ENCODE peak calls at places on chromosome 17, in seven cellular contexts. One of them, this sample, is unnamed.

GRCh38 chr17:49549311-49549605 is 26.4 kb upstream of the NXPH3 start:
- DNase-seq in H9: no peak
- DNase-seq in trophoblast cell: no peak
- DNase-seq in mesendoderm: no peak
- DNase-seq in neuronal stem cell: no peak
- DNase-seq in H1: no peak
- DNase-seq in IMR-90: no peak
- DNase-seq in this sample: no peak

GRCh38 chr17:4394208-4395110 is 28.0 kb upstream of the UBE2G1 start:
- DNase-seq in H9: no peak
- DNase-seq in H1: no peak
- DNase-seq in neuronal stem cell: no peak
- DNase-seq in trophoblast cell: peak; percentile 77
- DNase-seq in mesendoderm: no peak
- DNase-seq in IMR-90: no peak
- DNase-seq in this sample: no peak

GRCh38 chr17:79541451-79541850 is 69.4 kb downstream of the RBFOX3 start:
- DNase-seq in H9: no peak
- DNase-seq in mesendoderm: no peak
- DNase-seq in neuronal stem cell: no peak
- DNase-seq in H1: no peak
- DNase-seq in trophoblast cell: no peak
- DNase-seq in IMR-90: no peak
- DNase-seq in this sample: no peak

GRCh38 chr17:63446981-63447687 is 1.0 kb upstream of the CYB561 start:
- DNase-seq in H1: peak; percentile 82
- DNase-seq in mesendoderm: peak; percentile 89
- DNase-seq in neuronal stem cell: no peak
- DNase-seq in H9: peak; percentile 83
- DNase-seq in trophoblast cell: no peak
- DNase-seq in IMR-90: no peak
- DNase-seq in this sample: no peak

GRCh38 chr17:74194682-74195081 is 8.8 kb upstream of the RPL38 start:
- DNase-seq in mesendoderm: no peak
- DNase-seq in IMR-90: no peak
- DNase-seq in H9: no peak
- DNase-seq in H1: no peak
- DNase-seq in neuronal stem cell: no peak
- DNase-seq in trophoblast cell: no peak
- DNase-seq in this sample: no peak

GRCh38 chr17:21214015-21214776 is at the start of gene TMEM11:
- DNase-seq in H9: peak; percentile 98
- DNase-seq in IMR-90: peak; percentile 94
- DNase-seq in trophoblast cell: peak; percentile 98
- DNase-seq in H1: peak; percentile 97
- DNase-seq in mesendoderm: peak; percentile 98
- DNase-seq in neuronal stem cell: peak; percentile 94
- DNase-seq in this sample: peak; percentile 96

GRCh38 chr17:33381201-33381600 is 88.1 kb upstream of the ASIC2 start:
- DNase-seq in neuronal stem cell: no peak
- DNase-seq in trophoblast cell: no peak
- DNase-seq in H9: peak; percentile 52
- DNase-seq in IMR-90: no peak
- DNase-seq in mesendoderm: peak; percentile 70
- DNase-seq in H1: no peak
- DNase-seq in this sample: peak; percentile 42

GRCh38 chr17:59840908-59841666 is 51.7 kb downstream of the TUBD1 start:
- DNase-seq in mesendoderm: no peak
- DNase-seq in trophoblast cell: no peak
- DNase-seq in IMR-90: peak; percentile 50
- DNase-seq in H1: no peak
- DNase-seq in H9: no peak
- DNase-seq in neuronal stem cell: no peak
- DNase-seq in this sample: peak; percentile 55

GRCh38 chr17:46126840-46127239 is 66.4 kb downstream of the KANSL1 start:
- DNase-seq in neuronal stem cell: no peak
- DNase-seq in trophoblast cell: no peak
- DNase-seq in IMR-90: no peak
- DNase-seq in mesendoderm: no peak
- DNase-seq in H1: no peak
- DNase-seq in H9: no peak
- DNase-seq in this sample: no peak

GRCh38 chr17:67059372-67059771 is 15.0 kb downstream of the CACNG1 start:
- DNase-seq in IMR-90: no peak
- DNase-seq in neuronal stem cell: no peak
- DNase-seq in H9: peak; percentile 15
- DNase-seq in trophoblast cell: no peak
- DNase-seq in mesendoderm: no peak
- DNase-seq in H1: peak; percentile 29
- DNase-seq in this sample: no peak

GRCh38 chr17:28746611-28747045 is 2.8 kb downstream of the TRAF4 start:
- DNase-seq in H1: peak; percentile 72
- DNase-seq in trophoblast cell: peak; percentile 65
- DNase-seq in IMR-90: no peak
- DNase-seq in neuronal stem cell: no peak
- DNase-seq in mesendoderm: peak; percentile 62
- DNase-seq in H9: peak; percentile 78
- DNase-seq in this sample: no peak

GRCh38 chr17:46782250-46782953 is 36.1 kb downstream of the WNT3 start:
- DNase-seq in neuronal stem cell: no peak
- DNase-seq in mesendoderm: peak; percentile 81
- DNase-seq in trophoblast cell: peak; percentile 30
- DNase-seq in H1: peak; percentile 69
- DNase-seq in H9: peak; percentile 80
- DNase-seq in IMR-90: no peak
- DNase-seq in this sample: peak; percentile 26

GRCh38 chr17:42679001-42679491 is 2.3 kb upstream of the PLEKHH3 start:
- DNase-seq in IMR-90: peak; percentile 39
- DNase-seq in neuronal stem cell: no peak
- DNase-seq in H1: no peak
- DNase-seq in H9: peak; percentile 72
- DNase-seq in trophoblast cell: no peak
- DNase-seq in mesendoderm: peak; percentile 79
- DNase-seq in this sample: peak; percentile 79

GRCh38 chr17:42985225-42985624 is 4.9 kb downstream of the RUNDC1 start:
- DNase-seq in mesendoderm: no peak
- DNase-seq in neuronal stem cell: no peak
- DNase-seq in IMR-90: no peak
- DNase-seq in trophoblast cell: no peak
- DNase-seq in H1: no peak
- DNase-seq in H9: no peak
- DNase-seq in this sample: no peak

GRCh38 chr17:70081885-70082284 is 6.9 kb downstream of the KCNJ16 start:
- DNase-seq in mesendoderm: no peak
- DNase-seq in H1: no peak
- DNase-seq in H9: no peak
- DNase-seq in neuronal stem cell: no peak
- DNase-seq in IMR-90: no peak
- DNase-seq in trophoblast cell: no peak
- DNase-seq in this sample: no peak

GRCh38 chr17:47276868-47277267 is 23.2 kb downstream of the ITGB3 start:
- DNase-seq in mesendoderm: peak; percentile 90
- DNase-seq in H9: peak; percentile 77
- DNase-seq in H1: no peak
- DNase-seq in neuronal stem cell: no peak
- DNase-seq in trophoblast cell: peak; percentile 42
- DNase-seq in IMR-90: peak; percentile 73
- DNase-seq in this sample: peak; percentile 78

GRCh38 chr17:83189673-83190385 is 110.4 kb downstream of the METRNL start:
- DNase-seq in IMR-90: peak; percentile 90
- DNase-seq in mesendoderm: no peak
- DNase-seq in H9: no peak
- DNase-seq in H1: peak; percentile 14
- DNase-seq in trophoblast cell: no peak
- DNase-seq in neuronal stem cell: no peak
- DNase-seq in this sample: peak; percentile 52

GRCh38 chr17:1099242-1099641 is 80.5 kb downstream of the ABR start:
- DNase-seq in mesendoderm: no peak
- DNase-seq in IMR-90: no peak
- DNase-seq in H9: no peak
- DNase-seq in H1: no peak
- DNase-seq in trophoblast cell: no peak
- DNase-seq in neuronal stem cell: no peak
- DNase-seq in this sample: no peak

GRCh38 chr17:38706625-38707298 is 1.7 kb downstream of the MLLT6 start:
- DNase-seq in H9: no peak
- DNase-seq in H1: peak; percentile 54
- DNase-seq in trophoblast cell: peak; percentile 12
- DNase-seq in neuronal stem cell: no peak
- DNase-seq in IMR-90: no peak
- DNase-seq in mesendoderm: no peak
- DNase-seq in this sample: peak; percentile 27

GRCh38 chr17:45646288-45646988 is 137.7 kb upstream of the CRHR1 start:
- DNase-seq in neuronal stem cell: no peak
- DNase-seq in mesendoderm: no peak
- DNase-seq in H1: no peak
- DNase-seq in trophoblast cell: no peak
- DNase-seq in H9: peak; percentile 30
- DNase-seq in IMR-90: no peak
- DNase-seq in this sample: no peak

GRCh38 chr17:17115620-17116019 is 73.4 kb downstream of the MPRIP start:
- DNase-seq in neuronal stem cell: no peak
- DNase-seq in trophoblast cell: no peak
- DNase-seq in IMR-90: no peak
- DNase-seq in H9: no peak
- DNase-seq in mesendoderm: no peak
- DNase-seq in H1: no peak
- DNase-seq in this sample: no peak

GRCh38 chr17:29595107-29595942 is 2.4 kb downstream of the ANKRD13B start:
- DNase-seq in trophoblast cell: no peak
- DNase-seq in neuronal stem cell: no peak
- DNase-seq in mesendoderm: peak; percentile 69
- DNase-seq in IMR-90: peak; percentile 49
- DNase-seq in H1: no peak
- DNase-seq in H9: no peak
- DNase-seq in this sample: peak; percentile 57

GRCh38 chr17:45298546-45299285 is 18.1 kb downstream of the MAP3K14 start:
- DNase-seq in trophoblast cell: no peak
- DNase-seq in mesendoderm: no peak
- DNase-seq in neuronal stem cell: no peak
- DNase-seq in IMR-90: no peak
- DNase-seq in H9: no peak
- DNase-seq in H1: no peak
- DNase-seq in this sample: no peak

GRCh38 chr17:61443475-61443882 is 8.7 kb upstream of the TBX4 start:
- DNase-seq in mesendoderm: no peak
- DNase-seq in neuronal stem cell: no peak
- DNase-seq in trophoblast cell: no peak
- DNase-seq in H9: peak; percentile 77
- DNase-seq in IMR-90: no peak
- DNase-seq in H1: peak; percentile 47
- DNase-seq in this sample: no peak

GRCh38 chr17:64185101-64185500 is 55.2 kb upstream of the ERN1 start:
- DNase-seq in IMR-90: no peak
- DNase-seq in trophoblast cell: no peak
- DNase-seq in mesendoderm: no peak
- DNase-seq in neuronal stem cell: no peak
- DNase-seq in H9: no peak
- DNase-seq in H1: no peak
- DNase-seq in this sample: no peak

GRCh38 chr17:42944211-42944610 is 20.0 kb downstream of the AARSD1 start:
- DNase-seq in H9: no peak
- DNase-seq in H1: no peak
- DNase-seq in IMR-90: peak; percentile 40
- DNase-seq in neuronal stem cell: no peak
- DNase-seq in trophoblast cell: no peak
- DNase-seq in mesendoderm: no peak
- DNase-seq in this sample: no peak

GRCh38 chr17:57096472-57097198 is 11.6 kb downstream of the AKAP1 start:
- DNase-seq in mesendoderm: no peak
- DNase-seq in trophoblast cell: no peak
- DNase-seq in IMR-90: no peak
- DNase-seq in H9: no peak
- DNase-seq in neuronal stem cell: no peak
- DNase-seq in H1: no peak
- DNase-seq in this sample: no peak
- H3K23ac ChIP-seq in mesendoderm: no peak overlapping the region
- H3K23ac ChIP-seq in trophoblast cell: no peak overlapping the region
- H3K23ac ChIP-seq in IMR-90: no peak overlapping the region
- H3K23ac ChIP-seq in H9: no peak overlapping the region
- H3K23ac ChIP-seq in neuronal stem cell: peak overlapping the region; percentile 49
- H3K23ac ChIP-seq in H1: no peak overlapping the region
- H3K23ac ChIP-seq in this sample: peak overlapping the region; percentile 5

GRCh38 chr17:55644346-55644745 is 78.3 kb downstream of the TMEM100 start:
- DNase-seq in trophoblast cell: no peak
- DNase-seq in H9: no peak
- DNase-seq in IMR-90: no peak
- DNase-seq in H1: no peak
- DNase-seq in neuronal stem cell: no peak
- DNase-seq in mesendoderm: no peak
- DNase-seq in this sample: peak; percentile 54

GRCh38 chr17:55642741-55643140 is 79.9 kb downstream of the TMEM100 start:
- DNase-seq in trophoblast cell: no peak
- DNase-seq in H1: no peak
- DNase-seq in mesendoderm: peak; percentile 52
- DNase-seq in H9: no peak
- DNase-seq in IMR-90: no peak
- DNase-seq in neuronal stem cell: no peak
- DNase-seq in this sample: no peak

GRCh38 chr17:55639096-55639495 is 83.6 kb downstream of the TMEM100 start:
- DNase-seq in IMR-90: no peak
- DNase-seq in neuronal stem cell: no peak
- DNase-seq in H9: no peak
- DNase-seq in H1: no peak
- DNase-seq in mesendoderm: peak; percentile 85
- DNase-seq in trophoblast cell: no peak
- DNase-seq in this sample: no peak

GRCh38 chr17:55645361-55645760 is 77.3 kb downstream of the TMEM100 start:
- DNase-seq in H1: no peak
- DNase-seq in neuronal stem cell: no peak
- DNase-seq in H9: no peak
- DNase-seq in mesendoderm: no peak
- DNase-seq in trophoblast cell: no peak
- DNase-seq in IMR-90: no peak
- DNase-seq in this sample: no peak

GRCh38 chr17:55641559-55642160 is 81.0 kb downstream of the TMEM100 start:
- DNase-seq in trophoblast cell: peak; percentile 39
- DNase-seq in IMR-90: peak; percentile 63
- DNase-seq in H1: peak; percentile 52
- DNase-seq in H9: peak; percentile 69
- DNase-seq in neuronal stem cell: no peak
- DNase-seq in mesendoderm: peak; percentile 95
- DNase-seq in this sample: peak; percentile 81
- H3K23ac ChIP-seq in trophoblast cell: no peak overlapping the region
- H3K23ac ChIP-seq in IMR-90: no peak overlapping the region
- H3K23ac ChIP-seq in H1: no peak overlapping the region
- H3K23ac ChIP-seq in H9: no peak overlapping the region
- H3K23ac ChIP-seq in neuronal stem cell: no peak overlapping the region
- H3K23ac ChIP-seq in mesendoderm: no peak overlapping the region
- H3K23ac ChIP-seq in this sample: no peak overlapping the region

GRCh38 chr17:66038125-66038524 is 153.8 kb downstream of the CEP112 start:
- DNase-seq in neuronal stem cell: no peak
- DNase-seq in mesendoderm: no peak
- DNase-seq in trophoblast cell: no peak
- DNase-seq in IMR-90: no peak
- DNase-seq in H9: no peak
- DNase-seq in H1: no peak
- DNase-seq in this sample: no peak
- H3K23ac ChIP-seq in neuronal stem cell: no peak overlapping the region
- H3K23ac ChIP-seq in mesendoderm: no peak overlapping the region
- H3K23ac ChIP-seq in trophoblast cell: no peak overlapping the region
- H3K23ac ChIP-seq in IMR-90: no peak overlapping the region
- H3K23ac ChIP-seq in H9: no peak overlapping the region
- H3K23ac ChIP-seq in H1: no peak overlapping the region
- H3K23ac ChIP-seq in this sample: no peak overlapping the region

GRCh38 chr17:78129385-78130079 is 977 bp upstream of the TMC6 start:
- DNase-seq in H9: no peak
- DNase-seq in trophoblast cell: no peak
- DNase-seq in mesendoderm: no peak
- DNase-seq in IMR-90: no peak
- DNase-seq in neuronal stem cell: no peak
- DNase-seq in H1: no peak
- DNase-seq in this sample: no peak
- H3K23ac ChIP-seq in H9: no peak overlapping the region
- H3K23ac ChIP-seq in trophoblast cell: no peak overlapping the region
- H3K23ac ChIP-seq in mesendoderm: no peak overlapping the region
- H3K23ac ChIP-seq in IMR-90: no peak overlapping the region
- H3K23ac ChIP-seq in neuronal stem cell: peak overlapping the region; percentile 40
- H3K23ac ChIP-seq in H1: no peak overlapping the region
- H3K23ac ChIP-seq in this sample: no peak overlapping the region